ENCODE peak calls at places on chromosome 22, in four cellular contexts. S, U, E and W are unnamed samples.

GRCh38 chr22:22045576-22046335 is 63.2 kb upstream of the TOP3B start:
- DNase-seq in E (no peak), U (no peak), S (no peak), W (no peak)

GRCh38 chr22:22818861-22819855 is 68.5 kb upstream of the IGLL5 start:
- DNase-seq in S (no peak), E (peak), U (no peak), W (no peak)

GRCh38 chr22:27311666-27312566 is 489.6 kb downstream of the MN1 start:
- DNase-seq in S (no peak), U (no peak), E (no peak), W (no peak)

GRCh38 chr22:23751441-23751996 is 607 bp upstream of the ZNF70 start:
- DNase-seq in U (no peak), S (peak), E (no peak), W (peak)

GRCh38 chr22:32788884-32789624 is 12.5 kb upstream of the TIMP3 start:
- DNase-seq in E (no peak), U (peak), S (no peak), W (no peak)

GRCh38 chr22:22884010-22884887 is 3.4 kb upstream of the IGLL5 start:
- DNase-seq in S (peak), U (peak), E (no peak), W (peak)

GRCh38 chr22:22892096-22893052 is 4.8 kb downstream of the IGLL5 start:
- DNase-seq in E (no peak), S (no peak), U (no peak), W (no peak)

GRCh38 chr22:37381489-37381888 is 45.8 kb downstream of the ELFN2 start:
- DNase-seq in S (no peak), U (no peak), E (no peak), W (no peak)

GRCh38 chr22:47034076-47034808 is 271.8 kb downstream of the TBC1D22A start:
- DNase-seq in U (no peak), S (no peak), E (no peak), W (no peak)

GRCh38 chr22:35322126-35322525 is 22.4 kb downstream of the TOM1 start:
- DNase-seq in E (no peak), U (no peak), S (no peak), W (no peak)

GRCh38 chr22:22746963-22747933 is 102.8 kb downstream of the GGTLC2 start:
- DNase-seq in E (no peak), S (no peak), U (no peak), W (no peak)

GRCh38 chr22:50444663-50445062 is 30.2 kb downstream of the SBF1 start:
- DNase-seq in S (no peak), E (no peak), U (no peak), W (no peak)
- TF ChIP-seq TARDBP in S (no peak), E (no peak), U (no peak), W (no peak)

GRCh38 chr22:19940536-19941364 is 822 bp upstream of the COMT start:
- DNase-seq in U (no peak), E (no peak), S (peak), W (no peak)

GRCh38 chr22:19943665-19944026 is 2.0 kb upstream of the TXNRD2 start:
- DNase-seq in S (peak), E (no peak), U (peak), W (no peak)

GRCh38 chr22:19942886-19943664 is 1.5 kb upstream of the TXNRD2 start:
- DNase-seq in S (peak), E (no peak), U (peak), W (no peak)

GRCh38 chr22:19941365-19942070 is at the start of the genes COMT and TXNRD2:
- DNase-seq in E (no peak), U (no peak), S (peak), W (peak)

GRCh38 chr22:19942071-19942885 is 660 bp upstream of the TXNRD2 start:
- DNase-seq in S (peak), U (no peak), E (no peak), W (peak)
- TF ChIP-seq FOXM1 in S (no peak), U (no peak), E (no peak), W (no peak)

GRCh38 chr22:48505891-48506290 is 1321.8 kb downstream of the BRD1 start:
- DNase-seq in U (no peak), E (no peak), S (no peak), W (no peak)
- TF ChIP-seq TARDBP in U (no peak), E (no peak), S (no peak), W (no peak)

GRCh38 chr22:48425091-48425506 is 1402.6 kb downstream of the BRD1 start:
- DNase-seq in E (no peak), U (no peak), S (no peak), W (no peak)

GRCh38 chr22:48424201-48424627 is 1403.5 kb downstream of the BRD1 start:
- DNase-seq in S (no peak), E (no peak), U (no peak), W (no peak)

GRCh38 chr22:48424661-48425060 is 1403.0 kb downstream of the BRD1 start:
- DNase-seq in S (no peak), U (no peak), E (no peak), W (no peak)

GRCh38 chr22:48422900-48423480 is 1404.7 kb downstream of the BRD1 start:
- DNase-seq in E (no peak), S (no peak), U (no peak), W (no peak)

GRCh38 chr22:48423481-48423901 is 1404.2 kb downstream of the BRD1 start:
- DNase-seq in U (no peak), E (no peak), S (no peak), W (no peak)
- TF ChIP-seq FOXM1 in U (no peak), E (no peak), S (no peak), W (no peak)

DNA sequence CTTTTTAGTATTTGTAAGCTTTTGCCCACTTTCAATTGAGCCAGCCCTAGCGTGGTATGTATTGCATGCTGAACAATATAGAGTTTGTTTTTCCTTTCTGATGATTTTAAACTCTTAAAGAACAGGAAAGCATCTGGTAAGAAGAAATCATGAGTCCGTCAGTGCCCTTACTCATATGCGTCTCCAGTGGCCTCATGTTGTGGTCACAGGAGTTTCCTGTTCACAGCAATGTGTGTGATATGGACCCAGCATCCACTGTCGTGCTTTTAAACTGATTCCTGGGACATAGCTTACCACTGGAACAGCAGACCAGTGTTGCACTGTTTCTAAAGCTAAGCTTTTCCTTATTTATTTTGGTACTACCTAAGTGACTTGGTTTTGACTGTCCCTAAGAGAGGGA is 40.1 kb downstream of the BID start:
- DNase-seq in E (peak), U (no peak), S (no peak), W (no peak)
- TF ChIP-seq TARDBP in E (no peak), U (no peak), S (no peak), W (no peak)

GRCh38 chr22:30230330-30230729 is 16.2 kb downstream of the LIF start:
- DNase-seq in S (no peak), E (no peak), U (no peak), W (no peak)

GRCh38 chr22:30230787-30231461 is 15.6 kb downstream of the LIF start:
- DNase-seq in S (no peak), U (no peak), E (no peak), W (no peak)

GRCh38 chr22:30227438-30228228 is 18.9 kb downstream of the LIF start:
- DNase-seq in E (no peak), U (no peak), S (no peak), W (no peak)

GRCh38 chr22:30226192-30226832 is 20.2 kb downstream of the LIF start:
- DNase-seq in U (peak), E (no peak), S (no peak), W (no peak)

DNA sequence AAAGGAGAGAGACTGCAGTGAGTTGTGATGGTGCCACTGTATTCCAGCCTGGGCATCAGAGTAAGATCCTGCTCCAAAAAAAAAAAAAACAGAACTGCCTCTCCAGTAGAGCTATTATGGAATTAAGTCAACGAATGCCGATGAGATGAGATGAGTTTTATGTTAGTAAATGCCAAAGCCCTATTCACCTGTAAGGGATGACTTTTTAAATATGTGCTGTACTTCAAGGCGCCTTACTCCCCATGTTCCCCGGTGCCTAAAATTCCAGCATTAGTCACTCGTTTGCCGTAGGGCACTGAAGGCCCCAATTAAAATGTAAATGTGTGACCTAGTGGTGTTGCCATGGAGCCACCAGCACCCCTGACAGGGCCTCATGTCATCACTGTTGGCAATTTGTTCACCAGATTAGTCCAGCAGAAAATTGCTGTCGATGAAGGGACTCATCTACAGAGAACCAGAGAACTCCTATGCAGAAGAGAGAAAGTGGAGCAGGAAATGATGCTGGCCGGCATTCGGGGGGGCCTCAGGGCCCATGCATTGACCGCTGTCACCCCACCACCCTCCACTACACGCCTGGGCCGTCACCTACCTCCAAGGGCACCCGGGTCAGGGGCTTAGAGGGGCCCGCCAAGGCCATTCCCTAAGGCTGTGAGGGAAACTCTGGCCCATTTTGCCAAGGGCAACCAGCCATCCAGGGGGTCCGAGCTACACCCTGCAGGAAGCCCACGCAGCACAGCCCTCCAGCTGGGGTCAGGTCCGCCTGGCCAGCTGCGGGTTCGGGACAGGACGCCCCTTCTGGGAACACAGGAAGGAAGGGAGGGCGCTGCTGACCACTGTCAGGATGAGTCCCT is 17.8 kb downstream of the LIF start:
- DNase-seq in U (no peak), E (no peak), S (no peak), W (no peak)
- TF ChIP-seq FOXM1 in U (no peak), E (no peak), S (no peak), W (no peak)

GRCh38 chr22:42994917-42995562 is 19.9 kb downstream of the PACSIN2 start:
- DNase-seq in U (peak), E (peak), S (no peak), W (no peak)
- TF ChIP-seq TARDBP in U (no peak), E (no peak), S (no peak), W (no peak)